ENCODE peak calls at places on chromosomes 2 and 18, in four cellular contexts. One of them, this sample, is unnamed.

GRCh38 chr2:29397743-29398142 is 282.5 kb downstream of the CLIP4 start:
- DNase-seq in stimulated activated naive B cell treated with anti-CD40 and anti-IgM and Interleukin-4, amounts not matched to agents 10 μg/mL and 1 μg/mL and 100 μg/mL, for 72 hours: no peak
- DNase-seq in astrocyte of the hippocampus: peak; percentile 64
- DNase-seq in frontal cortex: no peak
- DNase-seq in this sample: no peak

GRCh38 chr2:55052087-55053061 is 2.1 kb upstream of the RTN4 start:
- DNase-seq in frontal cortex: no peak
- DNase-seq in stimulated activated naive B cell treated with anti-CD40 and anti-IgM and Interleukin-4, amounts not matched to agents 10 μg/mL and 1 μg/mL and 100 μg/mL, for 72 hours: no peak
- DNase-seq in astrocyte of the hippocampus: no peak
- DNase-seq in this sample: no peak

GRCh38 chr2:94602466-94602865 is 268.8 kb upstream of the TEKT4 start:
- DNase-seq in stimulated activated naive B cell treated with anti-CD40 and anti-IgM and Interleukin-4, amounts not matched to agents 10 μg/mL and 1 μg/mL and 100 μg/mL, for 72 hours: no peak
- DNase-seq in frontal cortex: no peak
- DNase-seq in astrocyte of the hippocampus: no peak
- DNase-seq in this sample: no peak

GRCh38 chr2:240374085-240374907 is 61.2 kb upstream of the GPC1 start:
- DNase-seq in stimulated activated naive B cell treated with anti-CD40 and anti-IgM and Interleukin-4, amounts not matched to agents 10 μg/mL and 1 μg/mL and 100 μg/mL, for 72 hours: no peak
- DNase-seq in astrocyte of the hippocampus: peak; percentile 96
- DNase-seq in frontal cortex: no peak
- DNase-seq in this sample: no peak

GRCh38 chr2:130334026-130334425 is 8.7 kb upstream of the IMP4 start:
- DNase-seq in frontal cortex: no peak
- DNase-seq in astrocyte of the hippocampus: no peak
- DNase-seq in stimulated activated naive B cell treated with anti-CD40 and anti-IgM and Interleukin-4, amounts not matched to agents 10 μg/mL and 1 μg/mL and 100 μg/mL, for 72 hours: no peak
- DNase-seq in this sample: no peak

GRCh38 chr2:13193900-13194299 is 477.2 kb downstream of the TRIB2 start:
- DNase-seq in stimulated activated naive B cell treated with anti-CD40 and anti-IgM and Interleukin-4, amounts not matched to agents 10 μg/mL and 1 μg/mL and 100 μg/mL, for 72 hours: no peak
- DNase-seq in frontal cortex: no peak
- DNase-seq in astrocyte of the hippocampus: peak; percentile 64
- DNase-seq in this sample: no peak

GRCh38 chr2:218375212-218375611 is 6.9 kb upstream of the SLC11A1 start:
- DNase-seq in astrocyte of the hippocampus: no peak
- DNase-seq in stimulated activated naive B cell treated with anti-CD40 and anti-IgM and Interleukin-4, amounts not matched to agents 10 μg/mL and 1 μg/mL and 100 μg/mL, for 72 hours: no peak
- DNase-seq in frontal cortex: no peak
- DNase-seq in this sample: no peak

GRCh38 chr2:216688731-216689360 is 6.5 kb downstream of the IGFBP5 start:
- DNase-seq in stimulated activated naive B cell treated with anti-CD40 and anti-IgM and Interleukin-4, amounts not matched to agents 10 μg/mL and 1 μg/mL and 100 μg/mL, for 72 hours: no peak
- DNase-seq in astrocyte of the hippocampus: peak; percentile 40
- DNase-seq in frontal cortex: no peak
- DNase-seq in this sample: no peak

GRCh38 chr2:241519669-241520068 is 11.3 kb upstream of the STK25 start:
- DNase-seq in astrocyte of the hippocampus: no peak
- DNase-seq in stimulated activated naive B cell treated with anti-CD40 and anti-IgM and Interleukin-4, amounts not matched to agents 10 μg/mL and 1 μg/mL and 100 μg/mL, for 72 hours: no peak
- DNase-seq in frontal cortex: no peak
- DNase-seq in this sample: no peak

GRCh38 chr2:52510432-52510831 is 1257.2 kb upstream of the CHAC2 start:
- DNase-seq in stimulated activated naive B cell treated with anti-CD40 and anti-IgM and Interleukin-4, amounts not matched to agents 10 μg/mL and 1 μg/mL and 100 μg/mL, for 72 hours: no peak
- DNase-seq in frontal cortex: no peak
- DNase-seq in astrocyte of the hippocampus: peak; percentile 8
- DNase-seq in this sample: no peak

GRCh38 chr18:24497052-24497754 is 36.8 kb downstream of the HRH4 start:
- DNase-seq in astrocyte of the hippocampus: peak; percentile 29
- DNase-seq in stimulated activated naive B cell treated with anti-CD40 and anti-IgM and Interleukin-4, amounts not matched to agents 10 μg/mL and 1 μg/mL and 100 μg/mL, for 72 hours: no peak
- DNase-seq in frontal cortex: no peak
- DNase-seq in this sample: no peak

GRCh38 chr2:158726906-158727592 is 68.1 kb upstream of the DAPL1 start:
- DNase-seq in frontal cortex: peak; percentile 54
- DNase-seq in astrocyte of the hippocampus: no peak
- DNase-seq in stimulated activated naive B cell treated with anti-CD40 and anti-IgM and Interleukin-4, amounts not matched to agents 10 μg/mL and 1 μg/mL and 100 μg/mL, for 72 hours: no peak
- DNase-seq in this sample: peak; percentile 93

GRCh38 chr18:28005164-28005563 is 171.8 kb downstream of the CDH2 start:
- DNase-seq in astrocyte of the hippocampus: no peak
- DNase-seq in frontal cortex: no peak
- DNase-seq in stimulated activated naive B cell treated with anti-CD40 and anti-IgM and Interleukin-4, amounts not matched to agents 10 μg/mL and 1 μg/mL and 100 μg/mL, for 72 hours: no peak
- DNase-seq in this sample: no peak

GRCh38 chr2:186575302-186575701 is 14.6 kb upstream of the ITGAV start:
- DNase-seq in frontal cortex: no peak
- DNase-seq in stimulated activated naive B cell treated with anti-CD40 and anti-IgM and Interleukin-4, amounts not matched to agents 10 μg/mL and 1 μg/mL and 100 μg/mL, for 72 hours: no peak
- DNase-seq in astrocyte of the hippocampus: peak; percentile 98
- DNase-seq in this sample: no peak

GRCh38 chr2:102144128-102144527 is 1.6 kb downstream of the IL1R1 start:
- DNase-seq in frontal cortex: no peak
- DNase-seq in stimulated activated naive B cell treated with anti-CD40 and anti-IgM and Interleukin-4, amounts not matched to agents 10 μg/mL and 1 μg/mL and 100 μg/mL, for 72 hours: no peak
- DNase-seq in astrocyte of the hippocampus: no peak
- DNase-seq in this sample: no peak

GRCh38 chr2:770776-771175 is 93.6 kb upstream of the TMEM18 start:
- DNase-seq in stimulated activated naive B cell treated with anti-CD40 and anti-IgM and Interleukin-4, amounts not matched to agents 10 μg/mL and 1 μg/mL and 100 μg/mL, for 72 hours: no peak
- DNase-seq in frontal cortex: no peak
- DNase-seq in astrocyte of the hippocampus: no peak
- DNase-seq in this sample: no peak

GRCh38 chr18:59994357-59994756 is 94.6 kb downstream of the PMAIP1 start:
- DNase-seq in frontal cortex: no peak
- DNase-seq in astrocyte of the hippocampus: peak; percentile 19
- DNase-seq in stimulated activated naive B cell treated with anti-CD40 and anti-IgM and Interleukin-4, amounts not matched to agents 10 μg/mL and 1 μg/mL and 100 μg/mL, for 72 hours: no peak
- DNase-seq in this sample: no peak

GRCh38 chr2:120769076-120769786 is 33.6 kb downstream of the GLI2 start:
- DNase-seq in stimulated activated naive B cell treated with anti-CD40 and anti-IgM and Interleukin-4, amounts not matched to agents 10 μg/mL and 1 μg/mL and 100 μg/mL, for 72 hours: no peak
- DNase-seq in frontal cortex: no peak
- DNase-seq in astrocyte of the hippocampus: no peak
- DNase-seq in this sample: no peak

GRCh38 chr2:223993634-223994232 is 36.5 kb downstream of the MRPL44 start:
- DNase-seq in frontal cortex: peak; percentile 50
- DNase-seq in astrocyte of the hippocampus: peak; percentile 88
- DNase-seq in stimulated activated naive B cell treated with anti-CD40 and anti-IgM and Interleukin-4, amounts not matched to agents 10 μg/mL and 1 μg/mL and 100 μg/mL, for 72 hours: peak; percentile 29
- DNase-seq in this sample: no peak

GRCh38 chr2:10237392-10238321 is 65.0 kb upstream of the HPCAL1 start:
- DNase-seq in stimulated activated naive B cell treated with anti-CD40 and anti-IgM and Interleukin-4, amounts not matched to agents 10 μg/mL and 1 μg/mL and 100 μg/mL, for 72 hours: no peak
- DNase-seq in astrocyte of the hippocampus: no peak
- DNase-seq in frontal cortex: no peak
- DNase-seq in this sample: no peak

GRCh38 chr2:55887351-55887750 is 36.2 kb downstream of the EFEMP1 start:
- DNase-seq in stimulated activated naive B cell treated with anti-CD40 and anti-IgM and Interleukin-4, amounts not matched to agents 10 μg/mL and 1 μg/mL and 100 μg/mL, for 72 hours: no peak
- DNase-seq in astrocyte of the hippocampus: peak; percentile 75
- DNase-seq in frontal cortex: no peak
- DNase-seq in this sample: no peak

GRCh38 chr2:198656869-198657268 is 800.9 kb downstream of the SATB2 start:
- DNase-seq in astrocyte of the hippocampus: no peak
- DNase-seq in stimulated activated naive B cell treated with anti-CD40 and anti-IgM and Interleukin-4, amounts not matched to agents 10 μg/mL and 1 μg/mL and 100 μg/mL, for 72 hours: no peak
- DNase-seq in frontal cortex: no peak
- DNase-seq in this sample: no peak

GRCh38 chr18:48800479-48800876 is 150.3 kb downstream of the SMAD7 start:
- DNase-seq in stimulated activated naive B cell treated with anti-CD40 and anti-IgM and Interleukin-4, amounts not matched to agents 10 μg/mL and 1 μg/mL and 100 μg/mL, for 72 hours: peak; percentile 62
- DNase-seq in frontal cortex: no peak
- DNase-seq in astrocyte of the hippocampus: no peak
- DNase-seq in this sample: no peak

GRCh38 chr2:230922951-230923717 is 1.9 kb downstream of the GPR55 start:
- DNase-seq in astrocyte of the hippocampus: no peak
- DNase-seq in stimulated activated naive B cell treated with anti-CD40 and anti-IgM and Interleukin-4, amounts not matched to agents 10 μg/mL and 1 μg/mL and 100 μg/mL, for 72 hours: no peak
- DNase-seq in frontal cortex: no peak
- DNase-seq in this sample: no peak

GRCh38 chr2:231463698-231464575 is at the start of gene NCL:
- DNase-seq in frontal cortex: no peak
- DNase-seq in astrocyte of the hippocampus: peak; percentile 99
- DNase-seq in stimulated activated naive B cell treated with anti-CD40 and anti-IgM and Interleukin-4, amounts not matched to agents 10 μg/mL and 1 μg/mL and 100 μg/mL, for 72 hours: peak; percentile 96
- DNase-seq in this sample: peak; percentile 90

GRCh38 chr2:3345621-3346020 is 32.0 kb downstream of the EIPR1 start:
- DNase-seq in frontal cortex: no peak
- DNase-seq in astrocyte of the hippocampus: no peak
- DNase-seq in stimulated activated naive B cell treated with anti-CD40 and anti-IgM and Interleukin-4, amounts not matched to agents 10 μg/mL and 1 μg/mL and 100 μg/mL, for 72 hours: no peak
- DNase-seq in this sample: no peak

GRCh38 chr18:54717673-54718435 is 110.4 kb upstream of the RAB27B start:
- DNase-seq in frontal cortex: no peak
- DNase-seq in stimulated activated naive B cell treated with anti-CD40 and anti-IgM and Interleukin-4, amounts not matched to agents 10 μg/mL and 1 μg/mL and 100 μg/mL, for 72 hours: peak; percentile 35
- DNase-seq in astrocyte of the hippocampus: peak; percentile 52
- DNase-seq in this sample: peak; percentile 45

GRCh38 chr2:24730481-24730880 is 62.7 kb downstream of the PTRHD1 start:
- DNase-seq in frontal cortex: no peak
- DNase-seq in stimulated activated naive B cell treated with anti-CD40 and anti-IgM and Interleukin-4, amounts not matched to agents 10 μg/mL and 1 μg/mL and 100 μg/mL, for 72 hours: no peak
- DNase-seq in astrocyte of the hippocampus: no peak
- DNase-seq in this sample: no peak

GRCh38 chr18:73552171-73552570 is 595.5 kb downstream of the FBXO15 start:
- DNase-seq in stimulated activated naive B cell treated with anti-CD40 and anti-IgM and Interleukin-4, amounts not matched to agents 10 μg/mL and 1 μg/mL and 100 μg/mL, for 72 hours: no peak
- DNase-seq in frontal cortex: no peak
- DNase-seq in astrocyte of the hippocampus: no peak
- DNase-seq in this sample: no peak

GRCh38 chr2:5696741-5697521 is 4.7 kb downstream of the SOX11 start:
- DNase-seq in frontal cortex: peak; percentile 55
- DNase-seq in stimulated activated naive B cell treated with anti-CD40 and anti-IgM and Interleukin-4, amounts not matched to agents 10 μg/mL and 1 μg/mL and 100 μg/mL, for 72 hours: no peak
- DNase-seq in astrocyte of the hippocampus: peak; percentile 82
- DNase-seq in this sample: no peak

GRCh38 chr18:58225101-58225500 is 181.1 kb downstream of the NEDD4L start:
- DNase-seq in frontal cortex: no peak
- DNase-seq in astrocyte of the hippocampus: no peak
- DNase-seq in stimulated activated naive B cell treated with anti-CD40 and anti-IgM and Interleukin-4, amounts not matched to agents 10 μg/mL and 1 μg/mL and 100 μg/mL, for 72 hours: peak; percentile 73
- DNase-seq in this sample: no peak